ENCODE peak calls at places on chromosomes 13 and 19, in ten cellular contexts. Z, T, L, O, F, C, E, R, Y and A are unnamed samples.

GRCh38 chr19:6216996-6217751 is 62.6 kb downstream of the MLLT1 start:
- DNase-seq in E (peak), F (peak), Z (no peak), Y (no peak), L (no peak), C (peak), O (peak), T (no peak), R (peak), A (peak)

GRCh38 chr19:14091086-14091884 is 734 bp upstream of the SAMD1 start:
- DNase-seq in Z (peak), T (no peak), C (peak), L (peak), Y (peak), E (peak), F (peak), R (no peak), O (peak), A (peak)

GRCh38 chr13:31793246-31793645 is 53.9 kb downstream of the RXFP2 start:
- DNase-seq in T (no peak), O (peak), C (no peak), L (no peak), E (no peak), Y (no peak), F (no peak), Z (no peak), R (no peak), A (no peak)

GRCh38 chr19:36797786-36798108 is 25.1 kb upstream of the ZNF850 start:
- DNase-seq in T (no peak), F (peak), E (no peak), Y (no peak), O (no peak), Z (no peak), C (no peak), R (no peak), L (no peak), A (no peak)

GRCh38 chr13:36163809-36164308 is 32.7 kb upstream of the DCLK1 start:
- DNase-seq in R (peak), Z (no peak), C (peak), Y (no peak), L (no peak), E (peak), F (peak), T (no peak), O (peak), A (peak)

GRCh38 chr19:17539288-17540117 is 15.9 kb upstream of the COLGALT1 start:
- DNase-seq in Y (peak), L (peak), C (peak), T (peak), F (peak), Z (peak), O (peak), E (peak), R (peak), A (peak)

GRCh38 chr13:33033361-33033812 is 17.2 kb downstream of the KL start:
- DNase-seq in O (no peak), T (peak), Y (no peak), C (no peak), E (no peak), F (peak), R (no peak), Z (no peak), L (no peak), A (no peak)

GRCh38 chr13:42970824-42971669 is 21.0 kb downstream of the EPSTI1 start:
- DNase-seq in F (peak), Y (no peak), O (peak), R (no peak), T (no peak), L (no peak), Z (no peak), E (no peak), C (peak), A (peak)

GRCh38 chr13:85590231-85590931 is 208.8 kb downstream of the SLITRK6 start:
- DNase-seq in R (no peak), F (no peak), Z (no peak), Y (no peak), C (no peak), T (no peak), E (no peak), O (no peak), L (no peak), A (peak)

GRCh38 chr19:18743281-18743825 is 47.8 kb downstream of the COMP start:
- DNase-seq in O (peak), Y (no peak), Z (no peak), F (no peak), T (no peak), E (peak), L (no peak), R (no peak), C (no peak), A (peak)

GRCh38 chr19:54209748-54210494 is 9.3 kb downstream of the RPS9 start:
- DNase-seq in L (no peak), F (no peak), E (peak), Z (no peak), O (peak), C (no peak), R (peak), Y (no peak), T (no peak), A (peak)

GRCh38 chr19:52662631-52663030 is 24.5 kb upstream of the ZNF83 start:
- DNase-seq in L (no peak), Y (no peak), C (no peak), T (no peak), Z (no peak), F (no peak), O (no peak), E (no peak), R (no peak), A (no peak)

GRCh38 chr19:41161903-41162302 is 31.1 kb upstream of the CYP2S1 start:
- DNase-seq in R (no peak), T (no peak), Y (no peak), F (peak), O (no peak), L (no peak), C (no peak), E (no peak), Z (no peak), A (no peak)

GRCh38 chr13:76667551-76667950 is 218.7 kb downstream of the KCTD12 start:
- DNase-seq in R (no peak), Y (no peak), C (no peak), O (peak), T (no peak), E (no peak), L (no peak), F (no peak), Z (no peak), A (peak)

GRCh38 chr19:3483226-3483628 is at the start of gene SMIM44:
- DNase-seq in E (no peak), T (no peak), L (no peak), R (no peak), Z (no peak), Y (no peak), F (no peak), C (no peak), O (no peak), A (no peak)

GRCh38 chr13:109974354-109974753 is 188.0 kb upstream of the IRS2 start:
- DNase-seq in O (peak), R (no peak), L (no peak), F (no peak), Y (no peak), C (no peak), Z (no peak), E (no peak), T (no peak), A (no peak)

GRCh38 chr13:79810671-79811070 is 329.7 kb downstream of the NDFIP2 start:
- DNase-seq in C (no peak), R (no peak), O (peak), Z (no peak), E (no peak), T (no peak), Y (no peak), L (no peak), F (peak), A (peak)

GRCh38 chr13:55516610-55517009 is 1624.1 kb upstream of the PRR20A start:
- DNase-seq in F (no peak), C (no peak), R (no peak), O (no peak), L (no peak), Y (no peak), T (no peak), Z (no peak), E (no peak), A (no peak)

GRCh38 chr13:46641274-46642081 is 88.5 kb downstream of the LRCH1 start:
- DNase-seq in L (no peak), O (peak), Z (no peak), R (no peak), F (no peak), T (no peak), E (no peak), Y (no peak), C (no peak), A (peak)

GRCh38 chr13:109344552-109345157 is 441.7 kb downstream of the IRS2 start:
- DNase-seq in L (no peak), C (no peak), O (peak), R (no peak), Y (no peak), E (no peak), T (no peak), Z (no peak), F (no peak), A (peak)

GRCh38 chr19:14363203-14364097 is 17.8 kb upstream of the ADGRE5 start:
- DNase-seq in E (peak), Y (no peak), L (no peak), R (no peak), Z (no peak), O (peak), C (peak), T (no peak), F (peak), A (peak)

GRCh38 chr19:38280030-38280921 is 15.9 kb downstream of the SPINT2 start:
- DNase-seq in R (no peak), C (no peak), E (no peak), T (no peak), F (no peak), O (no peak), Z (no peak), L (no peak), Y (no peak), A (no peak)

GRCh38 chr13:49454388-49455015 is 10.4 kb downstream of the SETDB2 start:
- DNase-seq in C (no peak), R (no peak), T (no peak), E (no peak), L (peak), O (peak), Z (no peak), F (peak), Y (no peak), A (peak)

GRCh38 chr13:76723551-76724232 is 162.5 kb downstream of the KCTD12 start:
- DNase-seq in Z (no peak), E (no peak), O (peak), R (no peak), C (no peak), T (no peak), F (peak), Y (no peak), L (no peak), A (peak)

GRCh38 chr13:93450226-93450625 is 223.6 kb downstream of the GPC6 start:
- DNase-seq in T (no peak), Z (no peak), E (no peak), F (no peak), Y (no peak), R (no peak), L (no peak), O (peak), C (no peak), A (peak)

GRCh38 chr19:54201980-54202379 is 1.3 kb downstream of the RPS9 start:
- DNase-seq in O (no peak), Y (no peak), T (no peak), F (no peak), E (no peak), R (no peak), L (no peak), Z (no peak), C (no peak), A (no peak)

GRCh38 chr13:40377783-40378182 is 288.7 kb downstream of the FOXO1 start:
- DNase-seq in O (peak), C (no peak), T (peak), F (no peak), E (no peak), Y (no peak), R (no peak), Z (no peak), L (no peak), A (peak)

GRCh38 chr13:110068176-110068473 is 238.8 kb downstream of the COL4A1 start:
- DNase-seq in Z (no peak), E (no peak), T (no peak), L (no peak), O (no peak), C (no peak), F (no peak), Y (no peak), R (no peak), A (no peak)

GRCh38 chr13:30463820-30464495 is 1.8 kb downstream of the HMGB1 start:
- DNase-seq in Y (peak), O (peak), C (no peak), F (no peak), R (no peak), L (no peak), Z (peak), E (no peak), T (peak), A (peak)

GRCh38 chr13:25645681-25646080 is 273.9 kb downstream of the ATP8A2 start:
- DNase-seq in C (no peak), O (no peak), F (no peak), Z (no peak), Y (no peak), L (no peak), T (no peak), R (no peak), E (no peak), A (no peak)

GRCh38 chr19:2332341-2333026 is 4.0 kb downstream of the SPPL2B start:
- DNase-seq in Y (peak), C (no peak), Z (no peak), L (peak), F (no peak), E (no peak), T (no peak), O (no peak), R (no peak), A (no peak)

GRCh38 chr13:41988244-41988643 is 27.3 kb upstream of the VWA8 start:
- DNase-seq in L (no peak), F (no peak), Y (no peak), E (no peak), Z (no peak), C (no peak), T (no peak), R (no peak), O (no peak), A (no peak)

GRCh38 chr13:50400930-50401553 is 385.8 kb downstream of the KCNRG start:
- DNase-seq in Z (no peak), R (no peak), F (no peak), C (no peak), T (no peak), L (no peak), E (no peak), Y (no peak), O (peak), A (peak)

GRCh38 chr13:44128522-44128921 is 245.1 kb upstream of the SERP2 start:
- DNase-seq in F (no peak), T (no peak), Y (no peak), R (no peak), E (no peak), O (no peak), L (no peak), C (no peak), Z (no peak), A (peak)